ENCODE peak calls at places on chromosome 6, in eight cellular contexts. T, E, N, J, O, I, H and M are unnamed samples.

GRCh38 chr6:131694832-131695426 is 6.3 kb downstream of the OR2A4 start:
- DNase-seq in T (peak; percentile 57), E (peak; percentile 71), N (no peak), J (peak; percentile 58), O (no peak), I (peak; percentile 87), H (no peak), M (peak; percentile 69)

GRCh38 chr6:81834141-81834621 is 81.7 kb upstream of the TENT5A start:
- DNase-seq in T (no peak), E (no peak), N (no peak), J (no peak), O (no peak), I (peak; percentile 6), H (no peak), M (no peak)

GRCh38 chr6:44100088-44100550 is 27.1 kb downstream of the MRPL14 start:
- DNase-seq in T (peak; percentile 30), E (peak; percentile 71), N (no peak), J (peak; percentile 39), O (no peak), I (peak; percentile 54), H (no peak), M (peak; percentile 68)

GRCh38 chr6:56475736-56476457 is 166.8 kb downstream of the DST start:
- DNase-seq in T (no peak), E (no peak), N (no peak), J (no peak), O (no peak), I (no peak), H (no peak), M (no peak)

GRCh38 chr6:132730560-132730959 is 16.7 kb upstream of the VNN1 start:
- DNase-seq in T (no peak), E (no peak), N (no peak), J (peak; percentile 96), O (no peak), I (no peak), H (no peak), M (no peak)

GRCh38 chr6:150959071-150959637 is 93.7 kb downstream of the MTHFD1L start:
- DNase-seq in T (no peak), E (no peak), N (no peak), J (no peak), O (no peak), I (no peak), H (no peak), M (no peak)

GRCh38 chr6:79672631-79673065 is 41.5 kb downstream of the SH3BGRL2 start:
- DNase-seq in T (no peak), E (no peak), N (no peak), J (peak; percentile 56), O (no peak), I (peak; percentile 73), H (no peak), M (no peak)

GRCh38 chr6:43985329-43985728 is 141.9 kb downstream of the MRPL14 start:
- DNase-seq in T (no peak), E (no peak), N (no peak), J (no peak), O (no peak), I (no peak), H (peak; percentile 33), M (peak; percentile 23)

GRCh38 chr6:14661696-14662095 is 544.1 kb downstream of the CD83 start:
- DNase-seq in T (no peak), E (no peak), N (no peak), J (no peak), O (no peak), I (no peak), H (no peak), M (no peak)

GRCh38 chr6:111605100-111605748 is 454 bp downstream of the TRAF3IP2 start:
- DNase-seq in T (peak; percentile 68), E (no peak), N (peak; percentile 9), J (peak; percentile 49), O (peak; percentile 87), I (peak; percentile 88), H (peak; percentile 92), M (peak; percentile 75)

GRCh38 chr6:84554069-84554468 is 210.3 kb downstream of the TBX18 start:
- DNase-seq in T (no peak), E (no peak), N (no peak), J (no peak), O (no peak), I (no peak), H (no peak), M (no peak)

DNA sequence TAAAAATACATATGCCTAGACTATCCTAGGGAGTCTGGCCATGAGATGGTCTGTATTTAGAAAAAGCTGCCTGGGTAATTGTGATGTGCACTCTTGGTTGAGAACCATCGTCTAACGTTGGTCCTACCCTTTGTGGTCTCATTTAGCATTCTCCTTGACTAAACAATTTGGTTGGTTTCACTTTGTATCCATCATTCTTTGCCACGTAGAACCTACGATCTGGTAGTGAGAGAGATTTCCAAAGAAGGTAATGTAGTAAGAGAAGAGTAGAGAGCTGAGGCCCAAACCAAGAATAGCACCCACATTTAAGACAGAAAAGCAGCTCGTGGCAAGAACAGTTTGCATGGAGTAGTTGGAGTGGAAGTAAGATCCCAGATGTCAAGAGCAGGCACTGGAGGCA is 219.8 kb downstream of the TMEM200A start:
- DNase-seq in T (no peak), E (no peak), N (no peak), J (no peak), O (no peak), I (no peak), H (no peak), M (no peak)
- H3K4me3 ChIP-seq in T (no peak overlapping the region), E (no peak overlapping the region), N (no peak overlapping the region), J (no peak overlapping the region), O (no peak overlapping the region), I (no peak overlapping the region), H (no peak overlapping the region), M (no peak overlapping the region)

GRCh38 chr6:33277663-33278391 is 904 bp downstream of the B3GALT4 start:
- DNase-seq in T (peak; percentile 75), E (peak; percentile 69), N (no peak), J (no peak), O (no peak), I (no peak), H (no peak), M (peak; percentile 82)

GRCh38 chr6:33278392-33278741 is 1.4 kb downstream of the B3GALT4 start:
- DNase-seq in T (no peak), E (no peak), N (no peak), J (no peak), O (no peak), I (no peak), H (no peak), M (no peak)

GRCh38 chr6:33276581-33276863 is 401 bp upstream of the B3GALT4 start:
- DNase-seq in T (peak; percentile 20), E (no peak), N (no peak), J (no peak), O (no peak), I (no peak), H (no peak), M (peak; percentile 61)

GRCh38 chr6:33278810-33279209 is 1.9 kb downstream of the B3GALT4 start:
- DNase-seq in T (no peak), E (no peak), N (no peak), J (no peak), O (no peak), I (no peak), H (no peak), M (peak; percentile 40)

GRCh38 chr6:33276864-33277662 is at the start of gene B3GALT4:
- DNase-seq in T (peak; percentile 83), E (peak; percentile 99), N (peak; percentile 62), J (peak; percentile 81), O (peak; percentile 95), I (peak; percentile 97), H (peak; percentile 91), M (peak; percentile 98)
- H3K36me3 ChIP-seq in T (peaks cover 92% of the 10 kb centered on the region), E (peaks cover 82% of the 10 kb centered on the region), N (peaks cover 27% of the 10 kb centered on the region), J (peaks cover 35% of the 10 kb centered on the region), O (no peaks in the 10 kb centered on the region), I (peaks cover 17% of the 10 kb centered on the region), H (peaks cover 15% of the 10 kb centered on the region), M (peaks cover 40% of the 10 kb centered on the region)

GRCh38 chr6:142881771-142882170 is 63.2 kb downstream of the HIVEP2 start:
- DNase-seq in T (no peak), E (peak; percentile 51), N (no peak), J (no peak), O (no peak), I (peak; percentile 85), H (no peak), M (no peak)

GRCh38 chr6:142885182-142885867 is 59.7 kb downstream of the HIVEP2 start:
- DNase-seq in T (peak; percentile 69), E (no peak), N (peak; percentile 13), J (peak; percentile 99), O (no peak), I (peak; percentile 98), H (no peak), M (peak; percentile 8)

GRCh38 chr6:142884214-142885035 is 60.6 kb downstream of the HIVEP2 start:
- DNase-seq in T (no peak), E (no peak), N (no peak), J (no peak), O (no peak), I (peak; percentile 28), H (no peak), M (no peak)

GRCh38 chr6:142881290-142881689 is 63.7 kb downstream of the HIVEP2 start:
- DNase-seq in T (no peak), E (no peak), N (no peak), J (no peak), O (no peak), I (no peak), H (no peak), M (no peak)

DNA sequence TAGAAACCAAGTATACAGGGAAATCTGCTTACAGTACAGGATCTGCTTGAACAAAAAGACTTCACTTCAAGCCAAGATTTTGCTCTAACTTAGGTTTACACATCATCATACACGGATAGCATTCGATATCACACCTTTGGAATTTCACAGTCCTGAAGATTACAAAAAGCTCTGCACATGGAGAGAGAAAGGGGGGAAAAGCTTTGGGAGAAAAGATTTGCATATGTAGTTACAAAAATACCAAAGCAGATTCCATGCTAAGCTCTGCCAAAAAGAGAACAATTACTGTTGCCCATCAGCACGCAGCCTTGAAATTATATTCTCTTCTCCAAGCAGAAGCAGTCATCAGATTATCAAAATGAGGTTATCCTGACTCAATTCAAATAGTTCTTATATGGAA is 62.0 kb downstream of the HIVEP2 start:
- DNase-seq in T (no peak), E (no peak), N (no peak), J (no peak), O (no peak), I (peak; percentile 77), H (no peak), M (no peak)
- H3K4me3 ChIP-seq in T (no peak overlapping the region), E (no peak overlapping the region), N (no peak overlapping the region), J (no peak overlapping the region), O (no peak overlapping the region), I (no peak overlapping the region), H (no peak overlapping the region), M (no peak overlapping the region)

GRCh38 chr6:158789115-158789917 is 29.9 kb downstream of the EZR start:
- DNase-seq in T (peak; percentile 82), E (no peak), N (peak; percentile 53), J (no peak), O (no peak), I (no peak), H (no peak), M (no peak)
- H3K36me3 ChIP-seq in T (peaks cover 96% of the 10 kb centered on the region), E (peaks cover 50% of the 10 kb centered on the region), N (peaks cover 32% of the 10 kb centered on the region), J (peaks cover 29% of the 10 kb centered on the region), O (peaks cover 4% of the 10 kb centered on the region), I (peaks cover 17% of the 10 kb centered on the region), H (peaks cover 16% of the 10 kb centered on the region), M (peaks cover 42% of the 10 kb centered on the region)

DNA sequence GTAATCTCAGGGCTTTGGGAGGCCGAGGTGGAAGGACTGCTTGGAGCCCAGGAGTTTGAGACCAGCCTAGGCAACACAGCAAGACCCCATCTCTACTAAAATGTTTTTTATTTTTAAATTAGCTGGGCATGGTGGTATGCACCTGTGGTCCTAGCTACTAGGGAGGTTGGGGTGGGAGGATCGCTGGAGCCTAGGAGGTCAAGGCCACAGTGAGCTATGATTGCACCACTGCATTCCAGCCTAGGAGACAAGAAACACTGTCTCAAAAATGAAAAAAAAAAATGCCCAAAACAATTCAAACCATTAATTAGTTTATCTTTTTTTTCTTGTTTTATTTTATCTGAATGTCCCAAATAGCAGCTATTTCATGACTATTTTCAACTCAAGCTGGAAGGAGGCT is 85.8 kb downstream of the GMPR start:
- DNase-seq in T (no peak), E (no peak), N (no peak), J (no peak), O (no peak), I (no peak), H (no peak), M (no peak)
- H3K4me3 ChIP-seq in T (no peak overlapping the region), E (no peak overlapping the region), N (no peak overlapping the region), J (no peak overlapping the region), O (no peak overlapping the region), I (no peak overlapping the region), H (no peak overlapping the region), M (no peak overlapping the region)